ENCODE peak calls at places on chromosomes 6 and 20, in eight cellular contexts. E is activated naive CD4-positive, alpha-beta T cell treated with anti-CD3 and anti-CD28 coated beads, Interleukin-2, amount 50 U/mL, for 16 hours; N is stimulated activated CD4-positive, alpha-beta T cell treated with anti-CD3 and anti-CD28 coated beads, TNF-alpha, amount 100 ng/mL, for 4 hours; K is OCI-LY7; B is fibroblast of lung; O is mucosa of descending colon; C is ELR; P is GM23248. X is an unnamed sample.

GRCh38 chr6:143027058-143027457 is 33.6 kb upstream of the AIG1 start:
- DNase-seq in B (peak), C (peak), N (peak), P (peak), K (peak), O (peak), E (peak), X (peak)

GRCh38 chr6:40713002-40713719 is 126.0 kb upstream of the LRFN2 start:
- DNase-seq in B (no peak), N (no peak), C (peak), E (no peak), O (no peak), P (peak), K (no peak), X (no peak)

GRCh38 chr6:10518461-10519216 is 2.5 kb upstream of the GCNT2 start:
- DNase-seq in C (peak), O (peak), P (peak), B (peak), E (no peak), N (no peak), K (peak), X (peak)

GRCh38 chr6:140782941-140783340 is 1349.8 kb upstream of the GJE1 start:
- DNase-seq in C (no peak), K (no peak), P (no peak), E (no peak), B (no peak), O (no peak), N (no peak), X (no peak)

GRCh38 chr6:144158133-144158532 is 7.8 kb downstream of the STX11 start:
- DNase-seq in N (no peak), C (peak), P (peak), E (no peak), B (peak), O (no peak), K (no peak), X (no peak)

GRCh38 chr20:63495771-63496403 is 3.0 kb downstream of the EEF1A2 start:
- DNase-seq in N (peak), O (peak), E (peak), P (peak), C (peak), B (peak), K (peak), X (peak)

GRCh38 chr6:145178391-145178790 is 556.9 kb downstream of the EPM2A start:
- DNase-seq in O (no peak), N (no peak), E (no peak), C (no peak), K (no peak), B (no peak), P (no peak), X (no peak)

GRCh38 chr6:121590941-121591340 is 155.5 kb downstream of the GJA1 start:
- DNase-seq in K (no peak), P (no peak), C (no peak), B (no peak), N (no peak), O (no peak), E (no peak), X (no peak)

GRCh38 chr6:148776321-148776966 is 29.6 kb downstream of the UST start:
- DNase-seq in E (no peak), P (peak), N (no peak), O (no peak), B (peak), K (no peak), C (peak), X (no peak)

GRCh38 chr6:111337715-111338333 is 145.2 kb downstream of the REV3L start:
- DNase-seq in O (no peak), C (no peak), B (no peak), E (no peak), K (no peak), N (no peak), P (no peak), X (no peak)

GRCh38 chr6:15843764-15844163 is 180.9 kb upstream of the DTNBP1 start:
- DNase-seq in E (no peak), K (no peak), C (no peak), N (no peak), O (no peak), B (no peak), P (no peak), X (no peak)

GRCh38 chr6:128511518-128511917 is 8.9 kb downstream of the PTPRK start:
- DNase-seq in O (no peak), C (peak), P (peak), E (no peak), N (no peak), B (peak), K (no peak), X (no peak)

GRCh38 chr6:38337819-38338465 is 301.8 kb downstream of the BTBD9 start:
- DNase-seq in K (no peak), C (peak), P (peak), O (no peak), B (peak), N (no peak), E (no peak), X (no peak)

GRCh38 chr6:44538841-44539240 is 151.3 kb downstream of the CDC5L start:
- DNase-seq in E (no peak), K (no peak), P (no peak), N (no peak), B (no peak), C (no peak), O (no peak), X (no peak)

GRCh38 chr20:22984008-22984407 is 51.1 kb upstream of the SSTR4 start:
- DNase-seq in C (no peak), B (no peak), O (no peak), E (no peak), P (no peak), N (no peak), K (no peak), X (no peak)

GRCh38 chr6:165850434-165851019 is 187.5 kb upstream of the PDE10A start:
- DNase-seq in B (peak), K (peak), E (peak), C (peak), N (no peak), P (peak), O (peak), X (peak)

GRCh38 chr20:568865-569415 is 25.4 kb upstream of the CSNK2A1 start:
- DNase-seq in O (no peak), P (no peak), C (peak), B (no peak), E (no peak), K (no peak), N (no peak), X (no peak)

GRCh38 chr6:11172501-11173337 is 59.7 kb downstream of the NEDD9 start:
- DNase-seq in P (peak), B (peak), C (peak), O (peak), K (peak), E (peak), N (peak), X (peak)

GRCh38 chr6:25341923-25342619 is 62.9 kb downstream of the CARMIL1 start:
- DNase-seq in O (no peak), E (no peak), P (no peak), N (no peak), B (no peak), C (no peak), K (no peak), X (no peak)

GRCh38 chr20:1212607-1213396 is 9.5 kb downstream of the C20orf202 start:
- DNase-seq in O (peak), C (peak), N (peak), P (peak), B (peak), E (peak), K (peak), X (peak)

GRCh38 chr6:167403427-167403826 is 78.5 kb downstream of the TTLL2 start:
- DNase-seq in B (no peak), K (no peak), O (no peak), C (no peak), E (no peak), N (no peak), P (no peak), X (no peak)

GRCh38 chr6:150068173-150068785 is 642 bp downstream of the ULBP3 start:
- DNase-seq in B (no peak), K (peak), O (peak), C (peak), N (no peak), E (no peak), P (peak), X (no peak)

GRCh38 chr6:134938896-134939295 is 11.0 kb downstream of the ALDH8A1 start:
- DNase-seq in C (peak), B (no peak), O (no peak), P (no peak), N (peak), K (peak), E (peak), X (no peak)

GRCh38 chr20:63830821-63831593 is at the start of gene ZBTB46:
- DNase-seq in K (peak), B (peak), N (no peak), O (peak), E (no peak), P (peak), C (peak), X (no peak)

GRCh38 chr6:22601941-22602340 is 32.6 kb downstream of the HDGFL1 start:
- DNase-seq in C (no peak), B (no peak), O (no peak), E (no peak), N (no peak), P (no peak), K (no peak), X (no peak)

GRCh38 chr20:34618676-34619075 is 58.2 kb downstream of the PIGU start:
- DNase-seq in C (no peak), B (no peak), K (no peak), P (no peak), E (no peak), O (no peak), N (no peak), X (no peak)

GRCh38 chr20:4966826-4967751 is 34.2 kb downstream of the SLC23A2 start:
- DNase-seq in O (no peak), B (peak), E (no peak), C (no peak), P (no peak), N (no peak), K (no peak), X (no peak)

GRCh38 chr20:50186151-50186885 is 4.3 kb upstream of the CEBPB start:
- DNase-seq in O (peak), B (peak), N (peak), K (peak), E (peak), P (peak), C (peak), X (peak)

GRCh38 chr6:38320817-38321216 is 318.9 kb downstream of the BTBD9 start:
- DNase-seq in B (no peak), P (no peak), C (no peak), K (no peak), E (no peak), O (no peak), N (no peak), X (no peak)

GRCh38 chr6:34709386-34709785 is 12.8 kb upstream of the ILRUN start:
- DNase-seq in N (no peak), P (no peak), C (no peak), O (no peak), E (no peak), K (no peak), B (peak), X (peak)

GRCh38 chr6:75445738-75446137 is 47.9 kb downstream of the FILIP1 start:
- DNase-seq in N (no peak), K (no peak), C (no peak), P (no peak), B (no peak), O (no peak), E (no peak), X (no peak)

GRCh38 chr6:25492951-25493350 is 159.1 kb upstream of the SCGN start:
- DNase-seq in K (no peak), N (no peak), O (no peak), C (no peak), P (no peak), E (no peak), B (no peak), X (no peak)

GRCh38 chr6:115720900-115721299 is 339.8 kb downstream of the FRK start:
- DNase-seq in K (no peak), B (no peak), P (no peak), O (no peak), E (no peak), N (no peak), C (no peak), X (no peak)

GRCh38 chr6:100260584-100260983 is 204.1 kb downstream of the SIM1 start:
- DNase-seq in B (no peak), N (no peak), C (peak), O (no peak), E (no peak), P (peak), K (no peak), X (no peak)

GRCh38 chr6:17630511-17631073 is 30.5 kb downstream of the FAM8A1 start:
- DNase-seq in P (no peak), K (no peak), N (no peak), C (no peak), B (peak), E (no peak), O (no peak), X (no peak)

X was measured in Ammon's horn.